ENCODE peak calls at places on chromosomes 16 and 17, in four cellular contexts. F is K562, N is GM12878, X is HL-60. H is an unnamed sample.

GRCh38 chr16:20875358-20875656 is 24.9 kb downstream of the DCUN1D3 start:
- DNase-seq in X (no peak), F (no peak), N (no peak), H (no peak)

GRCh38 chr17:73210002-73210678 is 17.3 kb downstream of the COG1 start:
- DNase-seq in N (no peak), X (no peak), F (peak), H (no peak)

GRCh38 chr16:4404967-4405696 is 11.3 kb downstream of the CORO7 start:
- DNase-seq in F (no peak), X (no peak), N (no peak), H (peak)

GRCh38 chr16:70437582-70438324 is 1.1 kb downstream of the ST3GAL2 start:
- DNase-seq in F (peak), N (no peak), X (no peak), H (no peak)

GRCh38 chr17:35087731-35088646 is 24.5 kb upstream of the RFFL start:
- DNase-seq in N (no peak), F (no peak), X (peak), H (no peak)

GRCh38 chr17:20268700-20269475 is 198.5 kb downstream of the LGALS9B start:
- DNase-seq in N (no peak), X (no peak), F (no peak), H (no peak)

GRCh38 chr16:82456683-82457082 is 170.1 kb upstream of the CDH13 start:
- DNase-seq in F (peak), X (peak), N (no peak), H (peak)

GRCh38 chr17:41463746-41464145 is 3.4 kb downstream of the KRT32 start:
- DNase-seq in N (no peak), X (no peak), F (no peak), H (no peak)

GRCh38 chr17:51322390-51323029 is 62.2 kb downstream of the UTP18 start:
- DNase-seq in F (peak), N (no peak), X (peak), H (no peak)

GRCh38 chr17:50677851-50678375 is 29.8 kb downstream of the ANKRD40 start:
- DNase-seq in X (no peak), N (no peak), F (no peak), H (no peak)

GRCh38 chr16:9518054-9518453 is 426.6 kb downstream of the HAPSTR1 start:
- DNase-seq in X (no peak), F (no peak), N (no peak), H (no peak)

GRCh38 chr17:21201302-21201602 is 12.7 kb downstream of the TMEM11 start:
- DNase-seq in F (no peak), X (no peak), N (no peak), H (no peak)

GRCh38 chr17:17822189-17822978 is 14.4 kb downstream of the SREBF1 start:
- DNase-seq in F (no peak), N (no peak), X (no peak), H (no peak)

GRCh38 chr16:2428051-2428786 is 1.0 kb upstream of the CCNF start:
- DNase-seq in F (peak), N (no peak), X (no peak), H (no peak)

GRCh38 chr16:81494888-81495287 is 50.3 kb downstream of the CMIP start:
- DNase-seq in X (no peak), F (no peak), N (no peak), H (no peak)

GRCh38 chr17:47325176-47325575 is 1.4 kb downstream of the EFCAB13 start:
- DNase-seq in N (no peak), F (no peak), X (no peak), H (no peak)

GRCh38 chr16:68292425-68292824 is 18.3 kb downstream of the SLC7A6OS start:
- DNase-seq in N (no peak), X (no peak), F (no peak), H (no peak)

GRCh38 chr16:50466170-50466569 is 82.0 kb upstream of the NKD1 start:
- DNase-seq in X (no peak), N (no peak), F (no peak), H (no peak)

GRCh38 chr16:58127033-58127556 is 2.1 kb downstream of the CFAP20 start:
- DNase-seq in N (no peak), X (peak), F (no peak), H (no peak)

GRCh38 chr16:22141746-22142145 is 20.6 kb upstream of the SDR42E2 start:
- DNase-seq in N (no peak), X (no peak), F (peak), H (no peak)

GRCh38 chr16:11543676-11544393 is 42.9 kb downstream of the LITAF start:
- DNase-seq in F (no peak), X (no peak), N (no peak), H (no peak)

GRCh38 chr16:46828292-46828691 is 2.7 kb downstream of the C16orf87 start:
- DNase-seq in F (no peak), X (no peak), N (no peak), H (no peak)

GRCh38 chr17:49362723-49363117 is 670 bp upstream of the ZNF652 start:
- DNase-seq in N (no peak), X (no peak), F (no peak), H (no peak)

GRCh38 chr17:46822388-46822921 is 4.0 kb upstream of the WNT3 start:
- DNase-seq in X (peak), N (no peak), F (peak), H (no peak)

GRCh38 chr17:36856169-36856568 is 81.1 kb upstream of the LHX1 start:
- DNase-seq in N (no peak), F (no peak), X (no peak), H (no peak)

GRCh38 chr17:8537734-8538133 is 92.8 kb downstream of the MYH10 start:
- DNase-seq in F (no peak), X (no peak), N (no peak), H (no peak)

GRCh38 chr17:8534498-8535188 is 95.9 kb downstream of the MYH10 start:
- DNase-seq in F (no peak), X (no peak), N (no peak), H (no peak)

DNA sequence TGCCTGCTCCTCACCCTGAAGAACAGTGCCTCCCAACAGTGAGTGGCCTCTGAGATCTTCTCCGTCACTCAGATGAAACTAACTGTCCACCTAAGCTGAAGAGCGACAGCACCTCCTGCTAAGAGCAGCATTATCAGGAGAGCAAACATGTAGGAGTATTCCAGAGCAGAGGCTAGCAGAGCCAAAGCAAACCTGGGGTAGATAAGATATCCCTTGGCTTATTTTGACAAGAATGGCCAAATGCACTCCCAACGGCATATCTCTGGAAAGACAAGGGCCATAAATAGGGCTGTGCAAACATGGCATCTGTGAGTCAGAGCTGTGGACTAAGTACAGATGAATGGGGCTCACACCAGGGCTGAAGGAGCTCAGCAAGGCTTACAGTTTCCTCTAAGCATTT is 96.3 kb downstream of the NDEL1 start:
- DNase-seq in X (no peak), N (no peak), F (peak), H (no peak)
- TF ChIP-seq SPI1 in X (no peak), N (no peak), F (no peak), H (no peak)

DNA sequence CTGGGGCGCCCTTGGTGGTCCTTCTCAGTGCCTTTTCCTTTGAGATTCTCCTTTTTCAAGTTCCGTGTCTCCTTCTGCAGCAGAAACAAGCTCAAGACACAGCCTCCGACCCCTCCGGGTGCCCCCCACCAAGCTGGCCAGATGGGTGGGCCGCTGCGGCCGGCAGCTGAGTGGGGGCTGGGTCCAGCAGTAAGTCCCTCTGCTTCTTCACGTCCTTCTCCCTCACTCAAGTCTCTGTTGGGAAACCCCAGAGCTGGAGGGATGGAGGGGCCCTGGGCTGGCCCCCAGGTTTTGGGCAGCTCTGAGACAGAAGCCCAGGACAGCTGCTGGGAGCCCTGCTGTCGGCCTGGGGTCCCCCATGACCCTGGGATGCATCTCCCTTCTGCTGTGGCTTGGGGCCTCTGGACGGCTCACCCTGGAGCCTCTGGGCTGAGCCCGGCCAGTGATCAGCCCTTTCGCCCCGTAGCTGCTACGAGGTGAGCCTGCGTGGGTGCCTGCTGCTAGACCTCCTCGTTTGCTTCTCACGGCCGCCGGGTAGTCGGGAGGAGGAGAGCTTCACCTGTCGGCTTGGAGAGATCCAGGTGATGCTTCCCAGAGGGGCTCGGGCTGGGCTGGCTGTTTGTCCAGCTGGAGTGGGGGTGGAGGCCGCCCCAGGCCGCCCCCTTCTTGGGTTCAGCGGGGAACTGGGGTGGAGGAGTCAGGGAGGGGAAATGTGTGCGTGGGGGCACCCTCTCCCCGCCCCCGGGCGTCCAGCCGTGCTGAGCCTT is 10.7 kb downstream of the ENGASE start:
- DNase-seq in X (no peak), F (no peak), N (no peak), H (no peak)
- TF ChIP-seq SPI1 in X (no peak), F (no peak), N (no peak), H (no peak)

GRCh38 chr17:59327891-59328290 is 3.6 kb upstream of the YPEL2 start:
- DNase-seq in X (no peak), F (no peak), N (no peak), H (no peak)
- TF ChIP-seq SPI1 in X (no peak), F (no peak), N (no peak), H (no peak)

GRCh38 chr16:85568519-85568918 is 44.6 kb upstream of the GSE1 start:
- DNase-seq in N (no peak), F (no peak), X (peak), H (no peak)

GRCh38 chr16:85570735-85571562 is 42.2 kb upstream of the GSE1 start:
- DNase-seq in X (peak), F (peak), N (peak), H (peak)

GRCh38 chr16:85570213-85570734 is 42.8 kb upstream of the GSE1 start:
- DNase-seq in F (no peak), N (no peak), X (no peak), H (no peak)

GRCh38 chr16:85569039-85569614 is 44.0 kb upstream of the GSE1 start:
- DNase-seq in N (no peak), F (no peak), X (no peak), H (no peak)

DNA sequence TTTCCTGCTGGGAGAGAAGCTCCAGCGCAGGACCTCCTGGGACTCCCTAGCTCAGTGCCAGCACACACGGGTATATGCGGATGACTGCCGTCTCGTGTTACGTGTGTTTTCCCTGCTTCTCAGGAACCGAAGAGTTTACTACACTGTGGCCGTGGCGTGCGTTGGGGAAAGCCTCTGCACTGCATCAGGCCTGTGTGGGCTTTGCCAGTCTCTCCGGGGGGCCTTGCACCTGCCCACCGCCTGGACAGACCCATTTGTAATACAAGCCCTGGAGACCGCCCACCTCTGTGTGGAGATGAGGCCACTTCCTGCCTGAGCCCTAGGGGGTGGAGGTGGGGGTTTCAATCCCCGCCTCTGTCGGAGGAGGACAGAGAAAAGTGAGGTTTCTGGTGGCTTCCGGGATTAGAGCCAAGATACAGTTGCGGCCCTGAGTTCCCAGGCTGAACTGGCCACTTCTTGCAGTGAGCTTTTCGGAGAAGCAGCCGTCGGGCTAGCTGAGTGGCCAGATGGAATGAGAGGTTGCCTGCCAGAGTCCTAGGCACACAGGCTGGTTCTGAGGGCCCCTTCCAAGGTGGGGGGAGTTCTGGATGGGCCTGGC is 43.4 kb upstream of the GSE1 start:
- DNase-seq in N (peak), F (peak), X (peak), H (peak)
- TF ChIP-seq SPI1 in N (peak), F (peak), X (peak), H (peak)

DNA sequence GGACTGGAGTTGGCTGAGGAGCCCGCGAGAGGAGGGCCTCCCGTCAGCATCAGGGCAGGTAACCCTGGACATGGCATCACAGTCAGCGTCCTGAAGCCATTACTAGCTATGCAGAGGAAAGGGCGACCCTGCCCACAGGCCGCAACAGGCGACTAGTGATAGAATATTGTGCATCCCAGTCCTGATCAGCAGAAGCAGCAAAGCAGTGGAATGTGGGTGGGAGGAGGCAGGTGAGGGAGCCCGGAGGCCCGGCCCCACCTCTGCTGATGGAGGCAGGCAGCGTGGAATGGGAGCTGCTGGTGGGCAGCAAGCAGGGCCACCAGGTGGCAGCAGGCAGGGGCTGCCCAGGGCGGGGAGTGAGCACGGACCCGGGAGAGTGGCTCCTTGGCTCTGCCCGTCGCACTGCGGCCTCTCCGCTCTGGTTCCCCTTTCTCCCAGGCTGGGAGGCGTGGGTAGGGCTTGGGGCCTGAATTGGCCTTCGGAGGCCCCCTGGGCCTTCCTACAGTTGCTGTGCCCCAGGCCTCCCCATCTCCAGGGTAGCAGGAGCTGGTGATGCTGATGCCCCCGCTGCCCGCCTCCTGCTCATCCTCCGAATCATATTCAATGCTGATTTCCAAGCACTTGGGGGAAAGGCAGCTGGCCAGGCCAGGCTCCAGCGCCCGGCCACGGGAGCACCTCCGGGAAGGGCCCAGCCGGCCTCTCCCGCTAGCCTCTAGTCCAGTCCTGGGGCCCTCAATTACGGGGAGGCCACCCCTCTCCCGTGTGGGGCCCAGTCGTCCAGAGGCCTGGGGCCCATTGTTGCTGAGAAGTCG is 20.2 kb downstream of the TSPOAP1 start:
- DNase-seq in N (no peak), X (peak), F (no peak), H (peak)
- TF ChIP-seq SPI1 in N (no peak), X (no peak), F (no peak), H (no peak)

DNA sequence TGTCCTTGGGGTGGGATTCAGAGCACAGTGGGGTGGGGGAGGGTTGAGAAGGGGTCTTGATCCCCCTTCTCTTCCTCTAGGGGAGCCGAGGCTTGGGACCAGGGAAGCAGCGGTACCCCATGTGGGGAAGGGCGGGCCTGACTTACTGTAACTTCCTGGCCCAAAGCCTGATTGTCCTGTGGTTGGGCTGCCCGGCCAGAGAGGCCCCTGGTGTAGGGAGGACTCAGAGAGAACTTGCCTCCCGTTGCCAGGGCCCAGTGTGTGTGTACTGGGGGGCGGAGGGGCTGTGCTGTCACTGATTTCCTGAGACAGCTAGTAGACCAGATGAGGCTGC is 16.8 kb downstream of the SOCS3 start:
- DNase-seq in F (no peak), X (peak), N (no peak), H (no peak)
- TF ChIP-seq SPI1 in F (no peak), X (no peak), N (no peak), H (no peak)

GRCh38 chr17:82616021-82616703 is 32.1 kb downstream of the WDR45B start:
- DNase-seq in X (no peak), F (no peak), N (no peak), H (no peak)
- TF ChIP-seq SPI1 in X (no peak), F (no peak), N (no peak), H (no peak)

GRCh38 chr16:30474684-30475083 is 2.1 kb downstream of the ITGAL start:
- DNase-seq in N (no peak), F (no peak), X (no peak), H (no peak)

GRCh38 chr16:30473231-30474061 is 904 bp downstream of the ITGAL start:
- DNase-seq in F (no peak), X (peak), N (no peak), H (no peak)

GRCh38 chr16:30476991-30477390 is 4.4 kb downstream of the ITGAL start:
- DNase-seq in X (no peak), N (no peak), F (peak), H (no peak)

GRCh38 chr16:30472328-30472942 is at the start of gene ITGAL:
- DNase-seq in X (peak), N (peak), F (no peak), H (peak)

DNA sequence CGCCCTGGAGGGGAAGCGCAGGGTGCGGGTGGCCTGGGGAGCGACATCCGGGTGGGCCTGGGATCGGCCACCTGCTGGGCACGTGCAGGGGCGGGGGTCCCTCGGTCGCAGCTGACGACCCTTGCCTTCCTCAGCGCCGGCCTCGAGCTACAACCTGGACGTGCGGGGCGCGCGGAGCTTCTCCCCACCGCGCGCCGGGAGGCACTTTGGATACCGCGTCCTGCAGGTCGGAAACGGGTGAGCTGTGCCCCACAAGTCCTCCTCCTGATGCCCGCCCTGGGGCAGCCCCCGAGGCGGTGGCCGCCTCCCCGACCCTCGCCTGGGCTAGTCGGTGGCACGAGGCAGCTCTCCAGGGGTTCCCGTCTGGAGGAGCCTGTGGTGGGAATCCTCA is 1.5 kb downstream of the ITGAL start:
- DNase-seq in F (no peak), N (no peak), X (no peak), H (no peak)
- TF ChIP-seq SPI1 in F (no peak), N (no peak), X (no peak), H (no peak)

GRCh38 chr17:82148997-82149396 is 51.0 kb upstream of the FASN start:
- DNase-seq in N (no peak), F (no peak), X (no peak), H (no peak)
- TF ChIP-seq SPI1 in N (no peak), F (no peak), X (no peak), H (no peak)

DNA sequence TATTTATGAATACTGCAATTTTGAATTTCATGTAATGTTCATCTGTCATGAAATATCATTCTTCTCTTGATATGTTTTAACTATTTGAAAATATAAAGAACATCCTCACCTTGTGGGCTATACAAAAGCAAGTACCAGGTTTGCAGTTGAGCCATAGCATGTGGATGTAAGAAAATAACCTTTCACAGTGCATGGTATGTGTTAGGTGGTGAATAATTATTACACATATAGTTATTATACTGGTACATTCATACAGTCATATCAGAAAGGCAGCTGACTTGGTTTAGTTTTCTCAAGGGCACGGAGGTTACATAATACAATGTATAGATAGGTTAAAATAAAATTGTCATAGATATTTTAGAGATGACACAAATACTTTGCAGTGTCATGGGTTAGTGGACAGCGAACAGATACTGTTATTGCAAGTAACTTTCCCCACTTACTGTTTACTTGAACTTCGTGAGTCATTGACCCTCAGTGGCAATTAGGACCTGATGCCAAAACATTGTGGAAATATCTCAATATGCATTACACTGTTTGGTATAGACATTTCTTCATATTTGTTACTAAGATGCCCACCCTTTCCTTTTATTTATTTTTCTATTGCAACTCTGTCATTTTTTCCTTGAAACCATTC is 445.4 kb upstream of the GOT2 start:
- DNase-seq in N (no peak), X (no peak), F (no peak), H (no peak)
- TF ChIP-seq SPI1 in N (no peak), X (no peak), F (no peak), H (no peak)